ENCODE peak calls at places on chromosomes 5 and 9, in seven cellular contexts. K, T, U, Z, V, R and F are unnamed samples.

GRCh38 chr5:157890825-157891587 is 32.1 kb upstream of the CLINT1 start:
- DNase-seq in V (no peak), K (no peak), Z (no peak), T (no peak), U (no peak), R (no peak), F (no peak)

GRCh38 chr9:123647145-123647544 is 282.8 kb downstream of the DENND1A start:
- DNase-seq in U (no peak), V (no peak), Z (no peak), K (no peak), T (peak; percentile 37), R (no peak), F (no peak)

GRCh38 chr5:171445910-171446516 is 26.6 kb downstream of the FGF18 start:
- DNase-seq in V (no peak), R (no peak), U (peak; percentile 79), K (no peak), T (no peak), Z (peak; percentile 75), F (no peak)

GRCh38 chr9:118230319-118230718 is 526.1 kb downstream of the TLR4 start:
- DNase-seq in K (no peak), U (no peak), V (no peak), T (no peak), R (no peak), Z (no peak), F (no peak)

GRCh38 chr5:150209020-150209635 is 19.3 kb downstream of the SLC6A7 start:
- DNase-seq in V (no peak), U (no peak), Z (peak; percentile 75), K (peak; percentile 71), T (no peak), R (no peak), F (no peak)

GRCh38 chr9:95793924-95794828 is 81.3 kb upstream of the ERCC6L2 start:
- DNase-seq in U (peak; percentile 26), Z (no peak), V (no peak), K (no peak), R (no peak), T (no peak), F (no peak)

GRCh38 chr9:30120654-30121053 is 2263.8 kb upstream of the ACO1 start:
- DNase-seq in K (no peak), R (no peak), U (no peak), Z (no peak), V (no peak), T (no peak), F (no peak)

GRCh38 chr9:117772960-117773359 is 68.8 kb downstream of the TLR4 start:
- DNase-seq in V (no peak), U (no peak), Z (no peak), R (no peak), T (no peak), K (no peak), F (no peak)

GRCh38 chr5:82594097-82594496 is 315.9 kb upstream of the RPS23 start:
- DNase-seq in U (no peak), R (no peak), T (no peak), Z (no peak), K (no peak), V (no peak), F (no peak)

GRCh38 chr5:30100929-30101328 is 1092.6 kb upstream of the CDH6 start:
- DNase-seq in Z (no peak), U (no peak), V (no peak), K (no peak), R (no peak), T (no peak), F (no peak)

GRCh38 chr5:43038523-43038989 is 1.6 kb downstream of the ANXA2R start:
- DNase-seq in Z (no peak), R (no peak), K (no peak), U (no peak), T (no peak), V (peak; percentile 35), F (no peak)

GRCh38 chr5:74394543-74394923 is 246.0 kb downstream of the ENC1 start:
- DNase-seq in K (no peak), U (no peak), V (peak; percentile 56), R (no peak), T (no peak), Z (no peak), F (no peak)

GRCh38 chr5:59021286-59021673 is 438.4 kb downstream of the RAB3C start:
- DNase-seq in T (no peak), Z (no peak), U (no peak), V (no peak), R (no peak), K (no peak), F (no peak)

GRCh38 chr5:35777358-35778087 is 79.2 kb upstream of the IL7R start:
- DNase-seq in U (peak; percentile 60), T (peak; percentile 74), Z (peak; percentile 51), V (peak; percentile 47), R (no peak), K (no peak), F (peak; percentile 57)

GRCh38 chr9:34591911-34592866 is 2.7 kb upstream of the CNTFR start:
- DNase-seq in V (no peak), K (no peak), U (no peak), Z (no peak), T (no peak), R (no peak), F (no peak)

GRCh38 chr5:152119091-152119490 is 194.4 kb upstream of the GLRA1 start:
- DNase-seq in U (no peak), K (no peak), T (no peak), R (no peak), Z (no peak), V (no peak), F (no peak)

GRCh38 chr5:3734621-3735020 is 139.0 kb downstream of the IRX1 start:
- DNase-seq in K (no peak), T (no peak), U (no peak), R (no peak), Z (no peak), V (no peak), F (no peak)

GRCh38 chr9:129777769-129778130 is 24.9 kb upstream of the PTGES start:
- DNase-seq in V (no peak), R (no peak), U (no peak), Z (no peak), K (no peak), T (no peak), F (no peak)

GRCh38 chr5:150438873-150439546 is 10.5 kb downstream of the RPS14 start:
- DNase-seq in U (no peak), T (no peak), V (peak; percentile 79), Z (no peak), R (no peak), K (no peak), F (no peak)

GRCh38 chr5:164980480-164980879 is 1475.1 kb downstream of the MAT2B start:
- DNase-seq in K (no peak), V (no peak), T (no peak), Z (no peak), U (no peak), R (no peak), F (no peak)

GRCh38 chr5:157100140-157100679 is 8.6 kb downstream of the HAVCR2 start:
- DNase-seq in Z (no peak), V (no peak), K (no peak), R (no peak), U (no peak), T (no peak), F (no peak)

GRCh38 chr9:87678650-87679355 is 47.1 kb upstream of the CTSL start:
- DNase-seq in R (no peak), Z (peak; percentile 65), T (peak; percentile 57), K (no peak), V (peak; percentile 59), U (peak; percentile 67), F (peak; percentile 21)

GRCh38 chr9:134899818-134900325 is 17.8 kb downstream of the FCN1 start:
- DNase-seq in V (no peak), T (no peak), U (no peak), K (peak; percentile 3), Z (no peak), R (no peak), F (no peak)

GRCh38 chr9:82903503-82903902 is 159.4 kb downstream of the RASEF start:
- DNase-seq in Z (no peak), K (no peak), U (no peak), R (no peak), V (no peak), T (no peak), F (no peak)
- TF ChIP-seq CTCF in Z (no peak), K (no peak), U (no peak), R (no peak), V (peak; percentile 53), T (no peak), F (no peak)

GRCh38 chr5:169299651-169300467 is 1.1 kb downstream of the SLIT3 start:
- DNase-seq in R (no peak), Z (no peak), U (no peak), V (peak; percentile 37), T (no peak), K (no peak), F (no peak)
- H3K27ac ChIP-seq in R (peak overlapping the region; percentile 89), Z (peak overlapping the region; percentile 91), U (peak overlapping the region; percentile 50), V (no peak overlapping the region), T (peak overlapping the region; percentile 73), K (peak overlapping the region; percentile 74), F (no peak overlapping the region)

DNA sequence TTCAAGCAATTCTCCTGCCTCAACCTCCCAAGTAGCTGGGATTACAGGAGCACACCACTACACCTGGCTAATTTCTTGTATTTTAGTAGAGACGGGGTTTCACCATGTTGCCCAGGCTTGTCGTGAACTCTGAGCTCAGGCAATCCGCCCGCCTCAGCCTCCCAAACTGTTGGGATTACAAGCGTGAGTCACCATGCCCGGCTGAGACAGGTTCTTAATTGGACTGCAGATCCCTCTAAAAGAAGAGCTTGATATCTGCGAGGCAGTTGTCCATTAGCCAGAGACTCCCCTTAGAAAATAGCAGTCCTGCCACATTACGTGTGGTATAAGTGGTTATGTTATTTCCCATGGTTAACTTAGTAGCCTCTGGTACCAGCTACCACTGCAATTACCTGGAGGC is 46.6 kb upstream of the NPR3 start:
- DNase-seq in K (no peak), T (no peak), U (no peak), Z (no peak), V (no peak), R (no peak), F (no peak)
- H3K9me3 ChIP-seq in K (no peaks in the 10 kb centered on the region), T (peaks cover 7% of the 10 kb centered on the region), U (no peaks in the 10 kb centered on the region), Z (peaks cover 16% of the 10 kb centered on the region), V (no peaks in the 10 kb centered on the region), R (no peaks in the 10 kb centered on the region), F (peaks cover 6% of the 10 kb centered on the region)

DNA sequence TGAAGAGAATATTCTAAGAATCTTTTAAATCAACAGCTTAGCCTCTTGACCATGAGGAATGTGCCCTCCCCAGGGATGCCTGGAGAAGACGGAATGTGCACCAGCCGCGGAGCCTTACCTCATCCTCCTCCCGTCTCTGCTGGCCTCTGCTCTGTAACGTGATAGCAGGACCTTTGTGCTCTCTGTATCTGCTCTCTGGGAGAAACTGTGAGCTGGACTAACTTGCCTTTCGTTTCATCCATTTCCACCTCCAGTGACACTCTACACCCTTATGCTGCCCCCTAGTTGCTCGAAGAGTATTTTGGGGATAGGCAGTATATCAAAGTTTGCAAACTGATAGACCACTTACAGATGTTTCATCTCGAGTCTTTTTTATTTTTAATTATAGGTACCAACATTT is 141.4 kb downstream of the NPR3 start:
- DNase-seq in V (peak; percentile 76), T (no peak), Z (no peak), K (no peak), R (no peak), U (peak; percentile 4), F (no peak)
- TF ChIP-seq CTCF in V (peak; percentile 69), T (no peak), Z (peak; percentile 49), K (peak; percentile 44), R (peak; percentile 10), U (peak; percentile 45), F (no peak)